ENCODE peak calls at places on chromosomes 5 and 9, in four cellular contexts. I is H1, G is A549, J is K562. H is an unnamed sample.

GRCh38 chr9:75889977-75890540 is 414 bp upstream of the PCSK5 start:
- DNase-seq in J (no peak), G (peak; percentile 44), I (no peak), H (no peak)

GRCh38 chr5:81003987-81004386 is 43.8 kb downstream of the RASGRF2 start:
- DNase-seq in G (no peak), J (no peak), I (no peak), H (no peak)

GRCh38 chr9:22044583-22044982 is 35.5 kb upstream of the CDKN2B start:
- DNase-seq in I (no peak), J (no peak), G (no peak), H (no peak)

GRCh38 chr9:136947955-136948510 is 3.0 kb downstream of the C8G start:
- DNase-seq in J (peak; percentile 81), I (peak; percentile 82), G (peak; percentile 71), H (peak; percentile 64)

GRCh38 chr9:112867275-112867991 is 23.2 kb downstream of the SLC46A2 start:
- DNase-seq in I (no peak), G (peak; percentile 41), J (peak; percentile 85), H (peak; percentile 45)

GRCh38 chr9:96163712-96164111 is 138.3 kb downstream of the HSD17B3 start:
- DNase-seq in G (no peak), I (no peak), J (no peak), H (no peak)

GRCh38 chr5:167701103-167701502 is 590.3 kb upstream of the WWC1 start:
- DNase-seq in J (no peak), I (no peak), G (no peak), H (no peak)

GRCh38 chr9:37582548-37583157 is 6.5 kb upstream of the FBXO10 start:
- DNase-seq in G (peak; percentile 43), J (peak; percentile 57), I (no peak), H (peak; percentile 40)

GRCh38 chr5:9786378-9787360 is 156.5 kb upstream of the TAS2R1 start:
- DNase-seq in I (no peak), G (no peak), J (no peak), H (no peak)

GRCh38 chr5:32794086-32794485 is 83.0 kb downstream of the NPR3 start:
- DNase-seq in J (no peak), I (no peak), G (no peak), H (peak; percentile 13)

GRCh38 chr5:140801494-140801841 is 611 bp downstream of the PCDHA3 start:
- DNase-seq in I (no peak), J (peak; percentile 2), G (peak; percentile 29), H (no peak)

GRCh38 chr9:127637322-127637847 is 25.3 kb downstream of the STXBP1 start:
- DNase-seq in G (no peak), I (no peak), J (peak; percentile 54), H (peak; percentile 38)

GRCh38 chr5:127227881-127228280 is 62.7 kb upstream of the MEGF10 start:
- DNase-seq in I (no peak), J (no peak), G (no peak), H (no peak)

GRCh38 chr9:70421272-70422180 is 7.1 kb upstream of the KLF9 start:
- DNase-seq in J (no peak), I (peak; percentile 48), G (no peak), H (no peak)

GRCh38 chr9:16385590-16386578 is 484.6 kb downstream of the BNC2 start:
- DNase-seq in I (no peak), J (no peak), G (no peak), H (no peak)

GRCh38 chr9:36980148-36980974 is 53.7 kb downstream of the PAX5 start:
- DNase-seq in J (peak; percentile 24), G (peak; percentile 35), I (peak; percentile 74), H (no peak)

GRCh38 chr9:34405719-34406118 is 29.0 kb upstream of the MYORG start:
- DNase-seq in J (no peak), G (no peak), I (no peak), H (no peak)

GRCh38 chr5:156815988-156816599 is 34.0 kb upstream of the PPP1R2B start:
- DNase-seq in G (peak; percentile 50), I (no peak), J (peak; percentile 1), H (peak; percentile 14)

GRCh38 chr9:137374131-137374845 is 48.7 kb downstream of the EXD3 start:
- DNase-seq in J (no peak), G (no peak), I (peak; percentile 36), H (no peak)

GRCh38 chr9:928363-929042 is 48.0 kb upstream of the DMRT3 start:
- DNase-seq in G (peak; percentile 35), J (peak; percentile 17), I (peak; percentile 54), H (peak; percentile 28)

GRCh38 chr5:135069895-135070657 is 36.0 kb upstream of the PITX1 start:
- DNase-seq in I (no peak), J (no peak), G (no peak), H (no peak)

GRCh38 chr9:33012328-33013068 is 11.1 kb upstream of the APTX start:
- DNase-seq in G (no peak), J (no peak), I (no peak), H (no peak)

GRCh38 chr5:71460693-71461092 is 5.2 kb downstream of the BDP1 start:
- DNase-seq in G (no peak), I (no peak), J (no peak), H (no peak)

GRCh38 chr5:38069360-38069759 is 189.0 kb upstream of the EGFLAM start:
- DNase-seq in J (no peak), G (no peak), I (no peak), H (peak; percentile 75)

GRCh38 chr5:127615916-127616315 is 33.0 kb upstream of the CTXN3 start:
- DNase-seq in G (no peak), J (no peak), I (peak; percentile 31), H (no peak)

GRCh38 chr5:150441813-150442698 is 7.5 kb downstream of the RPS14 start:
- DNase-seq in I (peak; percentile 60), J (no peak), G (no peak), H (no peak)

GRCh38 chr5:119386945-119387344 is 31.1 kb downstream of the TNFAIP8 start:
- DNase-seq in I (no peak), G (no peak), J (peak; percentile 89), H (peak; percentile 35)

GRCh38 chr9:118990949-118991348 is 378.3 kb downstream of the BRINP1 start:
- DNase-seq in G (no peak), I (no peak), J (no peak), H (no peak)

GRCh38 chr5:137096149-137097103 is 402.7 kb downstream of the SPOCK1 start:
- DNase-seq in I (no peak), G (peak; percentile 7), J (no peak), H (no peak)

GRCh38 chr5:169978744-169979143 is 1.6 kb downstream of the INSYN2B start:
- DNase-seq in J (no peak), I (no peak), G (no peak), H (no peak)

GRCh38 chr5:178121450-178122276 is 8.3 kb downstream of the N4BP3 start:
- DNase-seq in G (no peak), I (no peak), J (no peak), H (no peak)

GRCh38 chr5:151740958-151741373 is 17.5 kb downstream of the ATOX1 start:
- DNase-seq in G (no peak), I (no peak), J (no peak), H (no peak)

GRCh38 chr5:149645725-149646124 is 64.4 kb downstream of the ARHGEF37 start:
- DNase-seq in J (no peak), I (no peak), G (no peak), H (no peak)

GRCh38 chr5:5304361-5305035 is 118.0 kb upstream of the ICE1 start:
- DNase-seq in J (no peak), G (no peak), I (no peak), H (no peak)

GRCh38 chr5:154818459-154819116 is 31.8 kb downstream of the FAXDC2 start:
- DNase-seq in J (peak; percentile 59), I (no peak), G (no peak), H (no peak)

GRCh38 chr9:89597711-89598707 is 6.8 kb upstream of the GADD45G start:
- DNase-seq in G (peak; percentile 24), I (peak; percentile 82), J (peak; percentile 62), H (peak; percentile 46)

GRCh38 chr9:130167927-130168326 is 4.3 kb upstream of the NCS1 start:
- DNase-seq in G (no peak), I (no peak), J (no peak), H (no peak)

DNA sequence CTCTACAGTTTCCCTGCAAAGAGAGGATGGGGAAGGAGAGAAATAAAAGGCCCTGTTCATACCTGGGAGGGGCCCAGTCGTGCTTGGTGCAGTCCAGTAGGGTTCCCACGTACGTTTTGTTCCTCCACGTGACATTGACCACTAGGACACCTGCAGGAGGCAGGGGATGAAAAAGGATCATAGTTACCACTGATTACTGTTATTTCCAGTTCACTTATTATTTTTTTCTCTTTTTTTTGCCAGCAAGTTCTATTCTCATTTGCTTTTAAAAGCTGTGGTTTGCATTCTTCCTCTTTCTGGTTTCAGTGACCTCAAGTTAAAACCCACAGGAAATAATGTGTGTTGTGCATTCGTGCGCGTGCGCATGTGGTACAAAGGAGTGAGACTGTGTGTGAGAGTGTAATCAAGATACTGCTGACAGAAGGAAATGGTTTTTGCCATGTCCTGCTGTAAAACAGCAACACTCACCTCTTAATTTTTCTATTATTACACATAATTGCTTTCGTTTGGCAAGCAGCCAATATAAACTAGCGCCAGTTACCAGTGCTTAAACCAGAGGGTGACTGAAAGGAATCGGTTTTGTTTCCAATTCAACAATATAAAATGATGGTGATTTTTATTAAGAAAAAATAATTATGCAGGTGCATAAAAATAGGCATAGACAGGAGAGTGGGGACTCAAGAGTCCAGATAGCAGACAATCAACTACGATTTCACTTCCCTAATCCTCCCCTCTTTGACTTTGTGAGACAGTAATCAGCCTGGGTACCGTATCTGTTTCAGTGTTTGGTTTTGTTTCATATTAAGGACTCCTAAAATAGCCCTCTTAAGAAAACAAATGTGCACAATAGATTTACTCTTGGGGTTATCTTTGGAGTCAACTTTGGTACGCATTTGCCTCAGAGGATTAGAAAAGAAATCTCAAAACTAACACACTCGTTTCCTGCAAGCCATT is 96.6 kb downstream of the ZNF608 start:
- DNase-seq in I (no peak), J (peak; percentile 69), G (no peak), H (no peak)
- TF ChIP-seq RNF2 in I (no peak), J (peak; percentile 20), G (no peak), H (no peak)

GRCh38 chr5:376951-377325 is 55.4 kb downstream of the AHRR start:
- DNase-seq in G (no peak), I (peak; percentile 33), J (no peak), H (no peak)
- TF ChIP-seq RNF2 in G (no peak), I (no peak), J (no peak), H (no peak)

DNA sequence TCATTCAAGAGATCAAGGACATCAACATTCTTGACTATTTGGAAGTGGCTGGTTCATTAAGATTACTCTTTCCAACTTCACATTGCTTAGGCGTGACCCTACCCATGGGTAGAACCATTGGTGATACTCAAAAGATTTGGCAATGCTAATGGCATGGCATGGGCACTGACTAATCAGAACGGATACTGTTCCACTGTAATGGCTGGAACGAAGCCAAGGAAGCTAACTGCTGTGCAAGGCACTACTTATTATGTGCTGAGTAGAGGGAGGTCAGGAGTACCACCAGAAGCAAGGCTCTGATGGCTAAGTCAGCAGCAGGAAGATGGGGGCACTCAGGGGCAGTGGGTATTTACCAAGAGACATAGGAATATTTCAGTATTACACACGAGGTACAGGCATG is 31.9 kb downstream of the GNA14 start:
- DNase-seq in G (no peak), J (no peak), I (no peak), H (no peak)
- TF ChIP-seq RNF2 in G (no peak), J (no peak), I (no peak), H (no peak)

GRCh38 chr9:94936411-94936810 is 209.9 kb downstream of the AOPEP start:
- DNase-seq in J (no peak), I (no peak), G (no peak), H (no peak)

GRCh38 chr9:94938384-94938783 is 211.9 kb downstream of the AOPEP start:
- DNase-seq in G (no peak), J (no peak), I (no peak), H (no peak)

GRCh38 chr9:94934816-94935328 is 208.4 kb downstream of the AOPEP start:
- DNase-seq in I (no peak), J (no peak), G (no peak), H (no peak)

GRCh38 chr9:94935396-94935795 is 208.9 kb downstream of the AOPEP start:
- DNase-seq in J (no peak), I (no peak), G (no peak), H (no peak)

GRCh38 chr9:94937214-94937903 is 210.9 kb downstream of the AOPEP start:
- DNase-seq in I (no peak), G (peak; percentile 89), J (peak; percentile 77), H (no peak)
- TF ChIP-seq RNF2 in I (no peak), G (no peak), J (no peak), H (no peak)